ENCODE peak calls at places on chromosomes 7 and 10, in four cellular contexts. B is activated CD4-positive, alpha-beta T cell treated with anti-CD3 and anti-CD28 coated beads for 24 hours; S is CD8-positive, alpha-beta memory T cell; L is iris pigment epithelial cell. K is an unnamed sample.

GRCh38 chr7:159227433-159227832 is 82.8 kb upstream of the VIPR2 start:
- DNase-seq in B (no peak), S (no peak), L (no peak), K (no peak)

GRCh38 chr10:103166527-103166926 is 26.5 kb downstream of the NT5C2 start:
- DNase-seq in B (no peak), S (no peak), L (no peak), K (no peak)

GRCh38 chr7:155162422-155162821 is 92.3 kb downstream of the HTR5A start:
- DNase-seq in B (no peak), S (no peak), L (no peak), K (no peak)

GRCh38 chr10:75417522-75417927 is 13.9 kb upstream of the LRMDA start:
- DNase-seq in B (no peak), S (no peak), L (no peak), K (no peak)

GRCh38 chr10:30151581-30152389 is 92.4 kb upstream of the JCAD start:
- DNase-seq in B (no peak), S (no peak), L (peak; percentile 88), K (no peak)

GRCh38 chr7:150952331-150953050 is 25.6 kb downstream of the KCNH2 start:
- DNase-seq in B (no peak), S (no peak), L (no peak), K (no peak)

GRCh38 chr10:34290412-34291082 is 524.5 kb downstream of the PARD3 start:
- DNase-seq in B (no peak), S (no peak), L (peak; percentile 86), K (no peak)

GRCh38 chr7:77691892-77692491 is 4.3 kb upstream of the RSBN1L start:
- DNase-seq in B (no peak), S (no peak), L (no peak), K (no peak)

GRCh38 chr7:99128076-99128950 is 15.6 kb downstream of the SMURF1 start:
- DNase-seq in B (no peak), S (no peak), L (peak; percentile 44), K (no peak)

GRCh38 chr10:120607016-120607709 is 150.1 kb downstream of the PLPP4 start:
- DNase-seq in B (no peak), S (no peak), L (peak; percentile 89), K (no peak)

GRCh38 chr10:83122336-83122735 is 1017.0 kb upstream of the GHITM start:
- DNase-seq in B (no peak), S (no peak), L (no peak), K (no peak)

GRCh38 chr7:22787936-22788335 is 34.7 kb downstream of the TOMM7 start:
- DNase-seq in B (no peak), S (no peak), L (peak; percentile 6), K (no peak)

GRCh38 chr10:102283890-102284289 is 38.6 kb downstream of the GBF1 start:
- DNase-seq in B (no peak), S (no peak), L (no peak), K (peak; percentile 20)

GRCh38 chr10:88401671-88402347 is 181.3 kb downstream of the RNLS start:
- DNase-seq in B (no peak), S (no peak), L (peak; percentile 50), K (no peak)

GRCh38 chr7:42212541-42213090 is 24.4 kb downstream of the GLI3 start:
- DNase-seq in B (no peak), S (no peak), L (no peak), K (no peak)

GRCh38 chr10:86960863-86961434 is 2.5 kb downstream of the SNCG start:
- DNase-seq in B (no peak), S (no peak), L (no peak), K (no peak)

GRCh38 chr10:30587522-30588031 is 42.0 kb downstream of the LYZL2 start:
- DNase-seq in B (no peak), S (no peak), L (no peak), K (no peak)

GRCh38 chr7:6268023-6268908 is 4.2 kb downstream of the CYTH3 start:
- DNase-seq in B (no peak), S (no peak), L (no peak), K (no peak)

GRCh38 chr7:122304996-122305421 is 459 bp upstream of the FEZF1 start:
- DNase-seq in B (no peak), S (no peak), L (no peak), K (no peak)

GRCh38 chr7:71459137-71459536 is 327.2 kb downstream of the GALNT17 start:
- DNase-seq in B (no peak), S (no peak), L (no peak), K (no peak)

GRCh38 chr7:33904680-33905388 is 505 bp upstream of the BMPER start:
- DNase-seq in B (no peak), S (no peak), L (peak; percentile 58), K (no peak)

GRCh38 chr10:121392657-121393056 is 205.6 kb downstream of the FGFR2 start:
- DNase-seq in B (no peak), S (no peak), L (no peak), K (no peak)

GRCh38 chr10:12797471-12798262 is 203.8 kb downstream of the CCDC3 start:
- DNase-seq in B (no peak), S (no peak), L (peak; percentile 6), K (no peak)

GRCh38 chr7:65798111-65799075 is 74.5 kb upstream of the VKORC1L1 start:
- DNase-seq in B (no peak), S (no peak), L (peak; percentile 90), K (no peak)

GRCh38 chr10:93993782-93994668 is at the start of gene PLCE1:
- DNase-seq in B (no peak), S (no peak), L (no peak), K (no peak)

GRCh38 chr7:28855538-28856217 is 102.5 kb downstream of the TRIL start:
- DNase-seq in B (no peak), S (no peak), L (peak; percentile 92), K (no peak)

K was measured in T-helper 2 cell.